ENCODE peak calls at places on chromosomes 1 and 21, in ten cellular contexts. R is C1 segment of cervical spinal cord; J is ureter; H is psoas muscle; S is caudate nucleus; N is activated CD4-positive, alpha-beta T cell treated with anti-CD3 and anti-CD28 coated beads, Interleukin-2, amount 50 U/mL, for 24 hours; P is AG04450; G is retina; Z is T-helper 22 cell; K is stimulated activated CD4-positive, alpha-beta T cell treated with anti-CD3 and anti-CD28 coated beads, TNF-alpha, amount 100 ng/mL, for 24 hours. Q is an unnamed sample.

GRCh38 chr1:56151402-56151801 is 428.0 kb downstream of the PLPP3 start:
- DNase-seq in J (no peak), G (no peak), R (no peak), Z (no peak), N (no peak), P (no peak), K (no peak), H (no peak), S (no peak), Q (no peak)

GRCh38 chr1:10941891-10942541 is 70.4 kb upstream of the TARDBP start:
- DNase-seq in R (no peak), H (peak), P (no peak), Z (peak), N (peak), K (peak), S (no peak), J (no peak), G (peak), Q (no peak)

GRCh38 chr1:167750641-167751040 is 28.9 kb downstream of the MPZL1 start:
- DNase-seq in G (no peak), S (no peak), N (no peak), K (no peak), J (no peak), P (no peak), R (no peak), H (no peak), Z (no peak), Q (no peak)

GRCh38 chr1:151790940-151791651 is 796 bp upstream of the TDRKH start:
- DNase-seq in G (no peak), P (no peak), N (no peak), Z (peak), J (no peak), R (no peak), H (no peak), S (no peak), K (no peak), Q (no peak)

GRCh38 chr1:151311589-151312331 is 15.5 kb downstream of the PI4KB start:
- DNase-seq in G (no peak), H (peak), Z (peak), K (peak), J (peak), N (peak), P (peak), R (no peak), S (peak), Q (no peak)

GRCh38 chr1:40784141-40784770 is 669 bp downstream of the KCNQ4 start:
- DNase-seq in S (no peak), H (peak), R (no peak), Z (no peak), J (no peak), K (no peak), N (no peak), G (no peak), P (no peak), Q (no peak)

GRCh38 chr1:30879940-30880339 is 28.6 kb downstream of the SDC3 start:
- DNase-seq in H (no peak), K (no peak), S (peak), R (no peak), G (peak), Z (no peak), J (no peak), N (no peak), P (no peak), Q (no peak)

GRCh38 chr1:228646717-228647522 is 88.4 kb upstream of the RHOU start:
- DNase-seq in P (no peak), Z (no peak), H (no peak), S (no peak), G (peak), R (no peak), N (no peak), J (peak), K (no peak), Q (peak)

GRCh38 chr1:200429221-200429751 is 19.4 kb upstream of the ZNF281 start:
- DNase-seq in K (no peak), Z (no peak), S (no peak), P (no peak), N (no peak), R (no peak), J (no peak), G (no peak), H (no peak), Q (no peak)

GRCh38 chr1:239861985-239862384 is 229.7 kb upstream of the FMN2 start:
- DNase-seq in S (no peak), Z (no peak), N (no peak), J (no peak), R (no peak), G (no peak), H (no peak), K (no peak), P (no peak), Q (no peak)

GRCh38 chr1:1168156-1168450 is 5.6 kb upstream of the TTLL10 start:
- DNase-seq in H (peak), R (no peak), G (no peak), J (no peak), K (no peak), N (no peak), Z (no peak), P (no peak), S (no peak), Q (no peak)

GRCh38 chr1:50620680-50621329 is 197.6 kb upstream of the DMRTA2 start:
- DNase-seq in G (no peak), N (no peak), J (no peak), Z (no peak), S (no peak), R (no peak), K (no peak), P (no peak), H (no peak), Q (no peak)

GRCh38 chr21:27036736-27037301 is 69.9 kb upstream of the ADAMTS5 start:
- DNase-seq in G (no peak), Z (no peak), R (no peak), J (no peak), P (no peak), K (no peak), N (no peak), H (no peak), S (no peak), Q (no peak)

GRCh38 chr1:161784963-161785362 is 18.8 kb downstream of the ATF6 start:
- DNase-seq in K (no peak), Z (no peak), J (no peak), S (no peak), H (peak), R (peak), G (no peak), N (no peak), P (no peak), Q (no peak)

GRCh38 chr1:245614986-245615385 is 460.2 kb downstream of the KIF26B start:
- DNase-seq in K (no peak), J (no peak), H (no peak), N (no peak), G (peak), P (no peak), S (no peak), Z (no peak), R (no peak), Q (no peak)

GRCh38 chr1:244945109-244945671 is 80.8 kb upstream of the HNRNPU start:
- DNase-seq in R (no peak), G (no peak), Z (no peak), P (no peak), S (no peak), H (no peak), N (no peak), J (no peak), K (no peak), Q (no peak)

GRCh38 chr1:68121536-68121935 is 71.1 kb upstream of the DIRAS3 start:
- DNase-seq in P (no peak), Z (no peak), J (no peak), G (no peak), H (no peak), K (no peak), R (no peak), N (no peak), S (no peak), Q (no peak)

GRCh38 chr1:67489643-67490042 is 59.4 kb upstream of the SERBP1 start:
- DNase-seq in N (no peak), R (no peak), S (no peak), K (no peak), G (no peak), H (no peak), J (no peak), P (no peak), Z (no peak), Q (no peak)

GRCh38 chr1:51790385-51790784 is 88.1 kb downstream of the NRDC start:
- DNase-seq in S (no peak), K (no peak), G (no peak), N (no peak), P (no peak), Z (no peak), J (no peak), R (no peak), H (no peak), Q (no peak)

GRCh38 chr1:185938396-185938795 is 204.2 kb downstream of the HMCN1 start:
- DNase-seq in K (no peak), N (no peak), H (no peak), G (no peak), Z (no peak), S (no peak), R (no peak), P (no peak), J (no peak), Q (no peak)

GRCh38 chr1:6580588-6581270 is 935 bp downstream of the ZBTB48 start:
- DNase-seq in Z (no peak), G (no peak), S (no peak), R (no peak), N (no peak), K (no peak), J (no peak), P (no peak), H (peak), Q (peak)

GRCh38 chr1:238648296-238648695 is 738.1 kb upstream of the CHRM3 start:
- DNase-seq in S (no peak), K (no peak), N (no peak), R (no peak), Z (no peak), J (no peak), P (no peak), G (no peak), H (no peak), Q (no peak)

GRCh38 chr21:27043377-27043776 is 76.5 kb upstream of the ADAMTS5 start:
- DNase-seq in P (no peak), K (no peak), S (no peak), R (no peak), Z (no peak), G (no peak), H (no peak), J (no peak), N (no peak), Q (no peak)

GRCh38 chr1:211320980-211321379 is 5.7 kb upstream of the TRAF5 start:
- DNase-seq in H (no peak), N (no peak), R (no peak), S (no peak), Z (no peak), G (no peak), K (no peak), J (no peak), P (no peak), Q (no peak)

GRCh38 chr1:232629250-232630046 is 485 bp downstream of the SIPA1L2 start:
- DNase-seq in S (no peak), K (peak), H (peak), P (no peak), N (peak), R (peak), Z (no peak), G (peak), J (peak), Q (no peak)